ENCODE peak calls at places on chromosomes 6 and 20, in five cellular contexts. J is endodermal cell, H is BJ, G is SK-N-SH, U is spleen. O is an unnamed sample.

GRCh38 chr6:27161946-27162603 is 85.4 kb upstream of the PRSS16 start:
- DNase-seq in J (peak; percentile 69), H (no peak), G (peak; percentile 34), U (no peak), O (peak; percentile 72)

GRCh38 chr6:37618916-37619605 is 78.6 kb downstream of the MDGA1 start:
- DNase-seq in J (no peak), H (no peak), G (no peak), U (no peak), O (no peak)

GRCh38 chr20:64003970-64004725 is 23.2 kb downstream of the PRPF6 start:
- DNase-seq in J (no peak), H (no peak), G (no peak), U (no peak), O (no peak)

GRCh38 chr6:161215876-161216615 is 57.8 kb downstream of the AGPAT4 start:
- DNase-seq in J (no peak), H (no peak), G (no peak), U (no peak), O (peak; percentile 59)

GRCh38 chr6:25188232-25188631 is 90.9 kb upstream of the CARMIL1 start:
- DNase-seq in J (no peak), H (no peak), G (no peak), U (no peak), O (no peak)

GRCh38 chr6:53985361-53985760 is 125.9 kb upstream of the MLIP start:
- DNase-seq in J (no peak), H (no peak), G (no peak), U (no peak), O (peak; percentile 36)

GRCh38 chr20:48406462-48407235 is 421.1 kb downstream of the PREX1 start:
- DNase-seq in J (no peak), H (no peak), G (no peak), U (no peak), O (peak; percentile 8)

GRCh38 chr20:7696311-7696710 is 243.9 kb downstream of the HAO1 start:
- DNase-seq in J (no peak), H (no peak), G (no peak), U (no peak), O (peak; percentile 22)

GRCh38 chr20:44111712-44112335 is 75.2 kb downstream of the JPH2 start:
- DNase-seq in J (peak; percentile 58), H (no peak), G (no peak), U (no peak), O (peak; percentile 12)

GRCh38 chr20:49583669-49584417 is 15.9 kb upstream of the PTGIS start:
- DNase-seq in J (no peak), H (peak; percentile 85), G (no peak), U (no peak), O (peak; percentile 88)

GRCh38 chr20:50746138-50746940 is 15.0 kb downstream of the PARD6B start:
- DNase-seq in J (peak; percentile 17), H (no peak), G (no peak), U (no peak), O (peak; percentile 36)
- H3K4me3 ChIP-seq in J (no peak overlapping the region), H (no peak overlapping the region), G (no peak overlapping the region), U (no peak overlapping the region), O (no peak overlapping the region)

GRCh38 chr6:14441371-14441781 is 323.8 kb downstream of the CD83 start:
- DNase-seq in J (no peak), H (peak; percentile 81), G (no peak), U (no peak), O (peak; percentile 44)
- H3K4me3 ChIP-seq in J (peak overlapping the region; percentile 50), H (no peak overlapping the region), G (no peak overlapping the region), U (no peak overlapping the region), O (no peak overlapping the region)

GRCh38 chr6:41682056-41682477 is 43.8 kb downstream of the MDFI start:
- DNase-seq in J (peak; percentile 99), H (peak; percentile 27), G (peak; percentile 97), U (peak; percentile 91), O (peak; percentile 83)
- H3K4me3 ChIP-seq in J (no peak overlapping the region), H (no peak overlapping the region), G (no peak overlapping the region), U (no peak overlapping the region), O (no peak overlapping the region)

GRCh38 chr20:25148982-25149846 is 46.3 kb upstream of the ENTPD6 start:
- DNase-seq in J (no peak), H (no peak), G (no peak), U (no peak), O (peak; percentile 7)
- H3K4me3 ChIP-seq in J (no peak overlapping the region), H (peak overlapping the region; percentile 29), G (no peak overlapping the region), U (peak overlapping the region; percentile 38), O (peak overlapping the region; percentile 34)

GRCh38 chr20:59571591-59572314 is 32.6 kb upstream of the PHACTR3 start:
- DNase-seq in J (peak; percentile 91), H (no peak), G (peak; percentile 91), U (peak; percentile 86), O (peak; percentile 52)
- H3K4me3 ChIP-seq in J (peak overlapping the region; percentile 76), H (peak overlapping the region; percentile 44), G (peak overlapping the region; percentile 58), U (peak overlapping the region; percentile 45), O (peak overlapping the region; percentile 37)

GRCh38 chr20:53839423-53840176 is 230.8 kb downstream of the BCAS1 start:
- DNase-seq in J (no peak), H (no peak), G (no peak), U (peak; percentile 92), O (no peak)
- H3K4me3 ChIP-seq in J (no peak overlapping the region), H (no peak overlapping the region), G (no peak overlapping the region), U (no peak overlapping the region), O (no peak overlapping the region)

GRCh38 chr6:31354788-31355539 is 2.0 kb downstream of the HLA-B start:
- DNase-seq in J (no peak), H (no peak), G (no peak), U (peak; percentile 71), O (no peak)

GRCh38 chr6:31352497-31353368 is 4.2 kb downstream of the HLA-B start:
- DNase-seq in J (no peak), H (no peak), G (no peak), U (no peak), O (no peak)

GRCh38 chr6:31353508-31353907 is 3.5 kb downstream of the HLA-B start:
- DNase-seq in J (no peak), H (no peak), G (no peak), U (no peak), O (no peak)

GRCh38 chr6:31355540-31355988 is 1.4 kb downstream of the HLA-B start:
- DNase-seq in J (no peak), H (no peak), G (no peak), U (no peak), O (no peak)

GRCh38 chr6:31354248-31354647 is 2.7 kb downstream of the HLA-B start:
- DNase-seq in J (no peak), H (no peak), G (no peak), U (no peak), O (peak; percentile 5)
- H3K4me3 ChIP-seq in J (no peak overlapping the region), H (no peak overlapping the region), G (no peak overlapping the region), U (peak overlapping the region; percentile 87), O (no peak overlapping the region)

GRCh38 chr6:71312089-71312488 is 23.5 kb downstream of the OGFRL1 start:
- DNase-seq in J (no peak), H (no peak), G (no peak), U (no peak), O (no peak)

GRCh38 chr6:71309666-71310065 is 21.1 kb downstream of the OGFRL1 start:
- DNase-seq in J (no peak), H (no peak), G (no peak), U (no peak), O (no peak)

GRCh38 chr6:71310261-71310660 is 21.6 kb downstream of the OGFRL1 start:
- DNase-seq in J (no peak), H (no peak), G (no peak), U (no peak), O (no peak)
- H3K4me3 ChIP-seq in J (no peak overlapping the region), H (no peak overlapping the region), G (no peak overlapping the region), U (no peak overlapping the region), O (no peak overlapping the region)

O was measured in fibroblast of mammary gland.